ENCODE peak calls at places on chromosomes 3 and 15, in eight cellular contexts. S, A, M, R, Z, X, G and T are unnamed samples.

GRCh38 chr3:111081008-111081545 is 9.5 kb downstream of the NECTIN3 start:
- DNase-seq in S (no peak), A (no peak), M (no peak), R (no peak), Z (no peak), X (no peak), G (no peak), T (no peak)

GRCh38 chr3:124032351-124032880 is 40.5 kb upstream of the ROPN1 start:
- DNase-seq in S (no peak), A (no peak), M (peak; percentile 73), R (peak; percentile 36), Z (no peak), X (no peak), G (peak; percentile 73), T (peak; percentile 90)

GRCh38 chr15:53226559-53226958 is 436.4 kb upstream of the ONECUT1 start:
- DNase-seq in S (no peak), A (no peak), M (no peak), R (no peak), Z (no peak), X (no peak), G (no peak), T (peak; percentile 34)

GRCh38 chr15:74185949-74186348 is 12.4 kb downstream of the ISLR start:
- DNase-seq in S (no peak), A (no peak), M (no peak), R (no peak), Z (no peak), X (no peak), G (no peak), T (no peak)

GRCh38 chr3:120928991-120929390 is 21.0 kb downstream of the STXBP5L start:
- DNase-seq in S (no peak), A (no peak), M (peak; percentile 4), R (no peak), Z (no peak), X (no peak), G (no peak), T (no peak)

GRCh38 chr3:15342945-15343344 is 10.6 kb upstream of the SH3BP5 start:
- DNase-seq in S (no peak), A (no peak), M (no peak), R (no peak), Z (no peak), X (no peak), G (no peak), T (no peak)

GRCh38 chr3:147267431-147267830 is 138.9 kb downstream of the ZIC4 start:
- DNase-seq in S (no peak), A (no peak), M (no peak), R (no peak), Z (no peak), X (no peak), G (no peak), T (no peak)

GRCh38 chr3:124885466-124886167 is 1.5 kb downstream of the ITGB5 start:
- DNase-seq in S (peak; percentile 40), A (no peak), M (peak; percentile 23), R (no peak), Z (no peak), X (no peak), G (peak; percentile 63), T (no peak)

GRCh38 chr3:57011022-57011421 is 49.4 kb upstream of the SPATA12 start:
- DNase-seq in S (no peak), A (no peak), M (no peak), R (no peak), Z (no peak), X (no peak), G (peak; percentile 37), T (no peak)

GRCh38 chr3:47434849-47435248 is 40.9 kb downstream of the SCAP start:
- DNase-seq in S (no peak), A (no peak), M (no peak), R (peak; percentile 72), Z (no peak), X (no peak), G (no peak), T (no peak)

GRCh38 chr3:14148041-14148985 is 23.5 kb downstream of the TMEM43 start:
- DNase-seq in S (no peak), A (no peak), M (peak; percentile 54), R (no peak), Z (no peak), X (no peak), G (no peak), T (no peak)

GRCh38 chr3:150545419-150546225 is 674 bp downstream of the SERP1 start:
- DNase-seq in S (peak; percentile 19), A (peak; percentile 21), M (no peak), R (peak; percentile 48), Z (peak; percentile 50), X (no peak), G (peak; percentile 81), T (peak; percentile 93)

DNA sequence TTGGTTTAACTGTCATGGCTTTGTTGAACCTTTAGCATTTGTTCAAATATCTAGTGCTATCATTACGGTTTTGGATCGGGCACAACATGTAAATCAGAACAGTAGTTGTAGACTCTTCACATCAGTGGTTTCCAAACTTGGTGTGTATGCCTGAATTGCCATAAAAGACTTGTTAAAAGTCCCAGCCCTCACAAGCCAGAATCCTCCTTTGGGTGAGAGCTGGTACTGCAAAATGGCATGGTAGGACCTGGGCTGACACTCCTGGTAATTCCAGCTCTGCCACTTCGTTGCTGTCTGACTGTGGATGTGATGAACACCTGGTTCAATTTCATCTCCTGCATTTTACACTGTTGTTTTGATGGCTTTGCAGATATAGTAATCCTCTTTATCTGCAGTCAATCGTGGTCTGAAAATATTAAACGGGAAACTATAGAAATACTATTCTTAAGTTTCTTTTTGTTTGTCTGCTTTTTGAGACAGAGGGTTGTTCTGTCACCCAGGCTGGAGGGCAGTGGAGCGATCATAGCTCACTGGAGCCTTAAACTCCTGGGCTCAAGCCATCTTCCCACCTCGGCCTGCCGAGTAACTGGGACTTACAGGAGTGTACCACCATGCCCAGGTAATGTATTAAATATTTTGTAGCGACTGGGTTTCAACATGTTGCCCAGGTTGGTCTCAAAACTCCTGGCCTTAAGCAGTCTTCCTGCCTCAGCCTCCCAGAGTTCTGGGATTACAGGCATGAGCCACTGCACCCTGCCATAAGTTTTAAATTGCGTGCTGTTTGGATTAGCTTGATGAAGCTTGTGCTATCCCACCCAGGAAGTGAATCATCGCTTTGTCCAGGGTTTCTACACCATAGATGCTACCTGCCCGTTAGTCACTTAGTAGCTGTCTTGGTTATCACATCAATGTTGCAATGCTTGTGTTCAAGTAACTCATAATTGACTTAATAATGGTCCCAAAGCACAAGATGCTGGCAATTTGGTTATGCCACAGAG is 61.6 kb downstream of the RAB7A start:
- DNase-seq in S (peak; percentile 52), A (no peak), M (peak; percentile 47), R (peak; percentile 36), Z (no peak), X (no peak), G (no peak), T (no peak)
- TF ChIP-seq CTCF in S (no peak), A (no peak), M (peak; percentile 41), R (peak; percentile 27), Z (no peak), X (peak; percentile 26), G (peak; percentile 32), T (peak; percentile 44)

GRCh38 chr15:38714309-38715072 is 149.9 kb upstream of the RASGRP1 start:
- DNase-seq in S (no peak), A (no peak), M (no peak), R (no peak), Z (no peak), X (no peak), G (peak; percentile 72), T (no peak)
- TF ChIP-seq EP300 in S (no peak), A (no peak), M (peak; percentile 89), R (no peak), Z (no peak), X (no peak), G (no peak), T (no peak)

GRCh38 chr15:31439328-31439727 is 112.7 kb downstream of the KLF13 start:
- DNase-seq in S (peak; percentile 75), A (no peak), M (no peak), R (peak; percentile 66), Z (no peak), X (no peak), G (no peak), T (no peak)
- TF ChIP-seq CTCF in S (peak; percentile 58), A (no peak), M (no peak), R (peak; percentile 40), Z (no peak), X (peak; percentile 59), G (no peak), T (no peak)

GRCh38 chr3:184460276-184460675 is 80.4 kb downstream of the CHRD start:
- DNase-seq in S (no peak), A (no peak), M (no peak), R (no peak), Z (no peak), X (no peak), G (no peak), T (peak; percentile 70)

GRCh38 chr3:184456476-184456875 is 76.6 kb downstream of the CHRD start:
- DNase-seq in S (no peak), A (no peak), M (no peak), R (no peak), Z (no peak), X (no peak), G (no peak), T (peak; percentile 89)

GRCh38 chr3:184465883-184466412 is 86.1 kb downstream of the CHRD start:
- DNase-seq in S (no peak), A (no peak), M (no peak), R (no peak), Z (no peak), X (no peak), G (no peak), T (peak; percentile 74)

GRCh38 chr3:184459355-184459754 is 79.5 kb downstream of the CHRD start:
- DNase-seq in S (no peak), A (no peak), M (no peak), R (no peak), Z (peak; percentile 9), X (no peak), G (no peak), T (no peak)

GRCh38 chr3:184461219-184461618 is 81.4 kb downstream of the CHRD start:
- DNase-seq in S (no peak), A (no peak), M (no peak), R (no peak), Z (no peak), X (no peak), G (peak; percentile 26), T (no peak)
- TF ChIP-seq EP300 in S (no peak), A (no peak), M (no peak), R (no peak), Z (no peak), X (no peak), G (no peak), T (no peak)

GRCh38 chr15:57752426-57752825 is 45.9 kb downstream of the POLR2M start:
- DNase-seq in S (no peak), A (no peak), M (no peak), R (no peak), Z (no peak), X (no peak), G (no peak), T (no peak)

GRCh38 chr15:57743424-57743823 is 36.9 kb downstream of the POLR2M start:
- DNase-seq in S (peak; percentile 27), A (no peak), M (no peak), R (no peak), Z (no peak), X (no peak), G (no peak), T (no peak)

GRCh38 chr15:57746752-57747151 is 40.2 kb downstream of the POLR2M start:
- DNase-seq in S (no peak), A (no peak), M (no peak), R (no peak), Z (no peak), X (no peak), G (no peak), T (no peak)

GRCh38 chr15:57751177-57751800 is 44.8 kb downstream of the POLR2M start:
- DNase-seq in S (peak; percentile 50), A (no peak), M (peak; percentile 48), R (no peak), Z (no peak), X (no peak), G (no peak), T (no peak)

GRCh38 chr15:57747206-57747605 is 40.7 kb downstream of the POLR2M start:
- DNase-seq in S (no peak), A (no peak), M (no peak), R (peak; percentile 14), Z (peak; percentile 41), X (no peak), G (peak; percentile 77), T (no peak)
- TF ChIP-seq CTCF in S (no peak), A (no peak), M (no peak), R (no peak), Z (no peak), X (no peak), G (no peak), T (no peak)